ENCODE peak calls at places on chromosome 11, in five cellular contexts. One of them, this sample, is unnamed.

GRCh38 chr11:6438979-6439571 is 1.7 kb downstream of the HPX start:
- DNase-seq in neuronal stem cell: peak
- DNase-seq in mesenchymal stem cell: peak
- DNase-seq in IMR-90: peak
- DNase-seq in trophoblast cell: peak
- DNase-seq in this sample: peak

GRCh38 chr11:111387318-111387863 is 8.3 kb upstream of the POU2AF1 start:
- DNase-seq in neuronal stem cell: no peak
- DNase-seq in mesenchymal stem cell: no peak
- DNase-seq in IMR-90: no peak
- DNase-seq in trophoblast cell: no peak
- DNase-seq in this sample: no peak

GRCh38 chr11:16933756-16934603 is 80.2 kb downstream of the PLEKHA7 start:
- DNase-seq in neuronal stem cell: no peak
- DNase-seq in mesenchymal stem cell: peak
- DNase-seq in IMR-90: no peak
- DNase-seq in trophoblast cell: no peak
- DNase-seq in this sample: peak

GRCh38 chr11:96306933-96307747 is 35.9 kb downstream of the MAML2 start:
- DNase-seq in neuronal stem cell: peak
- DNase-seq in mesenchymal stem cell: peak
- DNase-seq in IMR-90: peak
- DNase-seq in trophoblast cell: peak
- DNase-seq in this sample: peak

GRCh38 chr11:74731301-74732094 is at the start of gene CHRDL2:
- DNase-seq in neuronal stem cell: no peak
- DNase-seq in mesenchymal stem cell: peak
- DNase-seq in IMR-90: peak
- DNase-seq in trophoblast cell: no peak
- DNase-seq in this sample: peak

GRCh38 chr11:83836883-83837654 is 550.9 kb upstream of the CCDC90B start:
- DNase-seq in neuronal stem cell: peak
- DNase-seq in mesenchymal stem cell: peak
- DNase-seq in IMR-90: peak
- DNase-seq in trophoblast cell: no peak
- DNase-seq in this sample: peak

GRCh38 chr11:65382804-65383368 is 440 bp upstream of the SLC25A45 start:
- DNase-seq in neuronal stem cell: no peak
- DNase-seq in mesenchymal stem cell: no peak
- DNase-seq in IMR-90: no peak
- DNase-seq in trophoblast cell: no peak
- DNase-seq in this sample: no peak

GRCh38 chr11:46006418-46007070 is 84.1 kb downstream of the LARGE2 start:
- DNase-seq in neuronal stem cell: peak
- DNase-seq in mesenchymal stem cell: peak
- DNase-seq in IMR-90: peak
- DNase-seq in trophoblast cell: peak
- DNase-seq in this sample: peak

GRCh38 chr11:61369372-61370348 is 7.5 kb downstream of the TMEM138 start:
- DNase-seq in neuronal stem cell: no peak
- DNase-seq in mesenchymal stem cell: peak
- DNase-seq in IMR-90: peak
- DNase-seq in trophoblast cell: no peak
- DNase-seq in this sample: no peak

GRCh38 chr11:104529213-104529612 is 365.3 kb upstream of the PDGFD start:
- DNase-seq in neuronal stem cell: no peak
- DNase-seq in mesenchymal stem cell: no peak
- DNase-seq in IMR-90: no peak
- DNase-seq in trophoblast cell: no peak
- DNase-seq in this sample: no peak
- H4K8ac ChIP-seq in neuronal stem cell: no peak
- H4K8ac ChIP-seq in mesenchymal stem cell: no peak
- H4K8ac ChIP-seq in IMR-90: no peak
- H4K8ac ChIP-seq in trophoblast cell: no peak
- H4K8ac ChIP-seq in this sample: no peak

GRCh38 chr11:12131943-12132789 is 21.8 kb downstream of the MICAL2 start:
- DNase-seq in neuronal stem cell: no peak
- DNase-seq in mesenchymal stem cell: no peak
- DNase-seq in IMR-90: no peak
- DNase-seq in trophoblast cell: no peak
- DNase-seq in this sample: no peak
- H3K9ac ChIP-seq in neuronal stem cell: no peak
- H3K9ac ChIP-seq in mesenchymal stem cell: no peak
- H3K9ac ChIP-seq in IMR-90: no peak
- H3K9ac ChIP-seq in trophoblast cell: no peak
- H3K9ac ChIP-seq in this sample: no peak

DNA sequence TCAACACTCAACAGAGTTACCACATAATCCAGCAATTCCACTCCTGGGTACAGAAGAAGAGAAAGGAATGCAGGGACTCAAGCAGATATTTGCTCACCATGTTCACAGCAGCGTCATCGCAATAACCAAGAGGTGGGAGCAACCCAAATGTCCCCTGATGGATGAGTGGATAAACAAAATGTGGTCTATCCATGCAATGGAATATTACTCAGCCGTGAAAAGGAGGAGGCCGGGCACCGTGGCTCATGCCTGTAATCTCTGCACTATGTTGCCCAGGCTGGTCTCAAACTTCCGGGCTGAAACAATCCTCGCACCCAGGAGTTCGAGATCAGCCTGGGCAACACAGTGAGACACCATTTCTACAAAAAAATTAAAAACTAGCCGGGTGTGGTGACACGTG is 131.7 kb downstream of the CTTN start:
- DNase-seq in neuronal stem cell: no peak
- DNase-seq in mesenchymal stem cell: no peak
- DNase-seq in IMR-90: no peak
- DNase-seq in trophoblast cell: no peak
- DNase-seq in this sample: no peak
- H4K8ac ChIP-seq in neuronal stem cell: no peak
- H4K8ac ChIP-seq in mesenchymal stem cell: no peak
- H4K8ac ChIP-seq in IMR-90: no peak
- H4K8ac ChIP-seq in trophoblast cell: no peak
- H4K8ac ChIP-seq in this sample: no peak

GRCh38 chr11:57513911-57514537 is 1.5 kb downstream of the SLC43A1 start:
- DNase-seq in neuronal stem cell: no peak
- DNase-seq in mesenchymal stem cell: peak
- DNase-seq in IMR-90: peak
- DNase-seq in trophoblast cell: no peak
- DNase-seq in this sample: peak
- H3K9ac ChIP-seq in neuronal stem cell: no peak
- H3K9ac ChIP-seq in mesenchymal stem cell: peak
- H3K9ac ChIP-seq in IMR-90: peak
- H3K9ac ChIP-seq in trophoblast cell: no peak
- H3K9ac ChIP-seq in this sample: peak

GRCh38 chr11:9825895-9826294 is 162.0 kb downstream of the SWAP70 start:
- DNase-seq in neuronal stem cell: no peak
- DNase-seq in mesenchymal stem cell: no peak
- DNase-seq in IMR-90: no peak
- DNase-seq in trophoblast cell: no peak
- DNase-seq in this sample: no peak
- H4K8ac ChIP-seq in neuronal stem cell: no peak
- H4K8ac ChIP-seq in mesenchymal stem cell: no peak
- H4K8ac ChIP-seq in IMR-90: no peak
- H4K8ac ChIP-seq in trophoblast cell: no peak
- H4K8ac ChIP-seq in this sample: no peak

This sample was measured in mesendoderm.